ENCODE peak calls at places on chromosomes 11 and 22, in four cellular contexts. Y is hepatocyte, L is Karpas-422, P is H9. R is an unnamed sample. For H3K9me3 and H3K79me2, the result is how much of the 10 kb centered on the place peaks cover.

GRCh38 chr11:69401715-69402114 is 79.7 kb upstream of the LINC01488 start:
- DNase-seq in Y (no peak), P (no peak), L (no peak), R (no peak)

GRCh38 chr11:10575346-10575745 is 6.9 kb upstream of the LYVE1 start:
- DNase-seq in P (no peak), L (no peak), Y (no peak), R (no peak)

GRCh38 chr11:131865860-131866259 is 495.4 kb downstream of the NTM start:
- DNase-seq in L (no peak), P (no peak), Y (no peak), R (no peak)

GRCh38 chr22:43399338-43399979 is 12.4 kb upstream of the MPPED1 start:
- DNase-seq in P (peak), Y (no peak), L (peak), R (no peak)

GRCh38 chr11:88535916-88536547 is 198.5 kb upstream of the CTSC start:
- DNase-seq in L (no peak), P (no peak), Y (peak), R (peak)

GRCh38 chr11:36345535-36346141 is 49.5 kb downstream of the PRR5L start:
- DNase-seq in Y (no peak), P (no peak), L (no peak), R (no peak)

GRCh38 chr11:16791494-16791961 is 53.1 kb downstream of the C11orf58 start:
- DNase-seq in P (no peak), L (no peak), Y (peak), R (peak)

GRCh38 chr11:63769719-63770443 is 1.3 kb upstream of the ZFTA start:
- DNase-seq in Y (peak), P (peak), L (peak), R (no peak)

GRCh38 chr11:69007978-69008381 is 5.1 kb downstream of the MRGPRF start:
- DNase-seq in L (no peak), P (peak), Y (peak), R (peak)

GRCh38 chr22:41563051-41563711 is 2.4 kb downstream of the CSDC2 start:
- DNase-seq in Y (peak), L (no peak), P (peak), R (peak)

GRCh38 chr11:46117842-46118241 is 3.4 kb downstream of the PHF21A start:
- DNase-seq in P (no peak), L (peak), Y (no peak), R (no peak)

GRCh38 chr22:45212306-45212709 is 28.4 kb downstream of the KIAA0930 start:
- DNase-seq in Y (peak), P (no peak), L (no peak), R (peak)

GRCh38 chr11:117978982-117979381 is 7.2 kb upstream of the IL10RA start:
- DNase-seq in P (no peak), L (no peak), Y (no peak), R (no peak)

GRCh38 chr11:62666259-62666926 is 1.3 kb downstream of the CSKMT start:
- DNase-seq in L (peak), Y (no peak), P (no peak), R (no peak)

GRCh38 chr11:76694664-76695063 is 24.1 kb upstream of the LRRC32 start:
- DNase-seq in Y (no peak), L (no peak), P (no peak), R (peak)

GRCh38 chr11:129637473-129637872 is 178.2 kb upstream of the TMEM45B start:
- DNase-seq in L (no peak), P (no peak), Y (no peak), R (peak)

GRCh38 chr11:2820976-2821375 is 64.6 kb downstream of the CDKN1C start:
- DNase-seq in P (no peak), L (no peak), Y (no peak), R (no peak)
- H3K9me3 ChIP-seq in P (under half), L (under half), Y (under half), R (under half)

DNA sequence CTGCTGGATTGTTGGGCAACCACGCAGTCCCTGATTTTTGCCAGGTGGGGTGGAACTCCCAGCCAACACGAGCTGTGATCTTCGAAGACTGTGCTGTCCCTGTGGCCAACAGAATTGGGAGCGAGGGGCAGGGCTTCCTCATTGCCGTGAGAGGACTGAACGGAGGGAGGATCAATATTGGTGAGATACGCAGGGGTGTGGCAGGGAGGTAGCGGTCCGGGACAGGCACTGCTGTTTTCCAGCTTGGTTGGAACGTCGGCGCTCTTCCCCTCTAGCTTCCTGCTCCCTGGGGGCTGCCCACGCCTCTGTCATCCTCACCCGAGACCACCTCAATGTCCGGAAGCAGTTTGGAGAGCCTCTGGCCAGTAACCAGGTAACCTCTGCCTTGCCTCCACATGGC is 7.6 kb downstream of the ACAD8 start:
- DNase-seq in L (no peak), P (no peak), Y (no peak), R (no peak)
- H3K4me2 ChIP-seq in L (no peak), P (no peak), Y (no peak), R (no peak)

GRCh38 chr11:104337273-104337672 is 173.3 kb upstream of the PDGFD start:
- DNase-seq in Y (no peak), L (no peak), P (no peak), R (peak)
- H3K79me2 ChIP-seq in Y (under half), L (under half), P (under half), R (under half)

GRCh38 chr22:30982501-30982900 is 13.4 kb downstream of the TUG1 start:
- DNase-seq in L (no peak), P (no peak), Y (no peak), R (no peak)
- H3K9me3 ChIP-seq in L (under half), P (under half), Y (under half), R (under half)

R was measured in fibroblast of lung.